ENCODE peak calls at places on chromosomes 13 and 19, in four cellular contexts. One of them, this sample, is unnamed.

GRCh38 chr19:48925240-48925843 is 8.2 kb upstream of the DHDH start:
- DNase-seq in GM12878: no peak
- DNase-seq in IMR-90: peak; percentile 91
- DNase-seq in K562: no peak
- DNase-seq in this sample: no peak

GRCh38 chr13:76815344-76815743 is 70.9 kb downstream of the KCTD12 start:
- DNase-seq in GM12878: no peak
- DNase-seq in K562: no peak
- DNase-seq in IMR-90: no peak
- DNase-seq in this sample: no peak

GRCh38 chr13:40786568-40786996 is 2.8 kb upstream of the SLC25A15 start:
- DNase-seq in IMR-90: peak; percentile 61
- DNase-seq in K562: no peak
- DNase-seq in GM12878: no peak
- DNase-seq in this sample: peak; percentile 9

GRCh38 chr13:85616275-85616674 is 182.9 kb downstream of the SLITRK6 start:
- DNase-seq in K562: no peak
- DNase-seq in IMR-90: peak; percentile 57
- DNase-seq in GM12878: no peak
- DNase-seq in this sample: no peak

GRCh38 chr19:46759817-46760333 is 13.6 kb upstream of the STRN4 start:
- DNase-seq in GM12878: no peak
- DNase-seq in K562: no peak
- DNase-seq in IMR-90: peak; percentile 97
- DNase-seq in this sample: no peak

GRCh38 chr13:23963947-23964346 is 66.6 kb upstream of the C1QTNF9B start:
- DNase-seq in K562: no peak
- DNase-seq in IMR-90: peak; percentile 57
- DNase-seq in GM12878: no peak
- DNase-seq in this sample: no peak

GRCh38 chr19:51686171-51686570 is 7.0 kb upstream of the SPACA6 start:
- DNase-seq in K562: no peak
- DNase-seq in IMR-90: no peak
- DNase-seq in GM12878: no peak
- DNase-seq in this sample: no peak

GRCh38 chr13:45257638-45258338 is 56.9 kb upstream of the KCTD4 start:
- DNase-seq in GM12878: no peak
- DNase-seq in K562: no peak
- DNase-seq in IMR-90: peak; percentile 54
- DNase-seq in this sample: no peak

GRCh38 chr13:96229356-96229755 is 139.4 kb downstream of the HS6ST3 start:
- DNase-seq in IMR-90: no peak
- DNase-seq in K562: peak; percentile 21
- DNase-seq in GM12878: no peak
- DNase-seq in this sample: peak; percentile 38

GRCh38 chr19:39296055-39296645 is at the start of gene IFNL1:
- DNase-seq in IMR-90: no peak
- DNase-seq in K562: no peak
- DNase-seq in GM12878: no peak
- DNase-seq in this sample: no peak

GRCh38 chr13:79405501-79405830 is 589 bp downstream of the RBM26 start:
- DNase-seq in IMR-90: no peak
- DNase-seq in K562: no peak
- DNase-seq in GM12878: no peak
- DNase-seq in this sample: peak; percentile 49

GRCh38 chr13:82062772-82063171 is 1721.8 kb upstream of the SPRY2 start:
- DNase-seq in K562: no peak
- DNase-seq in GM12878: no peak
- DNase-seq in IMR-90: no peak
- DNase-seq in this sample: no peak

GRCh38 chr13:53473397-53473796 is 444.8 kb downstream of the OLFM4 start:
- DNase-seq in IMR-90: no peak
- DNase-seq in K562: no peak
- DNase-seq in GM12878: no peak
- DNase-seq in this sample: no peak

GRCh38 chr13:75384881-75385707 is 96.9 kb downstream of the TBC1D4 start:
- DNase-seq in IMR-90: no peak
- DNase-seq in GM12878: no peak
- DNase-seq in K562: no peak
- DNase-seq in this sample: no peak

GRCh38 chr19:17796013-17796837 is 1.3 kb downstream of the B3GNT3 start:
- DNase-seq in IMR-90: no peak
- DNase-seq in K562: no peak
- DNase-seq in GM12878: no peak
- DNase-seq in this sample: no peak

GRCh38 chr19:13974073-13974472 is 21.8 kb downstream of the DCAF15 start:
- DNase-seq in GM12878: no peak
- DNase-seq in IMR-90: no peak
- DNase-seq in K562: peak; percentile 82
- DNase-seq in this sample: no peak

GRCh38 chr13:30751183-30751933 is 16.0 kb downstream of the ALOX5AP start:
- DNase-seq in IMR-90: no peak
- DNase-seq in GM12878: no peak
- DNase-seq in K562: no peak
- DNase-seq in this sample: no peak

GRCh38 chr13:113642563-113642962 is 15.4 kb downstream of the ATP4B start:
- DNase-seq in IMR-90: no peak
- DNase-seq in GM12878: no peak
- DNase-seq in K562: no peak
- DNase-seq in this sample: no peak

GRCh38 chr19:6084821-6085220 is 25.5 kb downstream of the RFX2 start:
- DNase-seq in IMR-90: no peak
- DNase-seq in K562: no peak
- DNase-seq in GM12878: no peak
- DNase-seq in this sample: no peak

GRCh38 chr13:109271555-109271954 is 514.8 kb downstream of the IRS2 start:
- DNase-seq in IMR-90: no peak
- DNase-seq in K562: no peak
- DNase-seq in GM12878: no peak
- DNase-seq in this sample: no peak

GRCh38 chr19:55146078-55146647 is 2.8 kb downstream of the TNNT1 start:
- DNase-seq in IMR-90: no peak
- DNase-seq in GM12878: no peak
- DNase-seq in K562: peak; percentile 88
- DNase-seq in this sample: no peak

GRCh38 chr13:24005711-24006281 is 108.5 kb upstream of the C1QTNF9B start:
- DNase-seq in GM12878: peak; percentile 19
- DNase-seq in IMR-90: no peak
- DNase-seq in K562: no peak
- DNase-seq in this sample: no peak

GRCh38 chr13:57633141-57633949 is 1.8 kb downstream of the PCDH17 start:
- DNase-seq in K562: no peak
- DNase-seq in IMR-90: no peak
- DNase-seq in GM12878: no peak
- DNase-seq in this sample: peak; percentile 51

GRCh38 chr13:34459856-34460255 is 482.2 kb upstream of the NBEA start:
- DNase-seq in GM12878: no peak
- DNase-seq in IMR-90: no peak
- DNase-seq in K562: no peak
- DNase-seq in this sample: peak; percentile 41

GRCh38 chr19:7916137-7916907 is 1.7 kb downstream of the TGFBR3L start:
- DNase-seq in IMR-90: no peak
- DNase-seq in K562: no peak
- DNase-seq in GM12878: no peak
- DNase-seq in this sample: no peak

GRCh38 chr19:54738715-54739114 is 402 bp downstream of the KIR2DL3 start:
- DNase-seq in K562: no peak
- DNase-seq in IMR-90: no peak
- DNase-seq in GM12878: no peak
- DNase-seq in this sample: no peak

DNA sequence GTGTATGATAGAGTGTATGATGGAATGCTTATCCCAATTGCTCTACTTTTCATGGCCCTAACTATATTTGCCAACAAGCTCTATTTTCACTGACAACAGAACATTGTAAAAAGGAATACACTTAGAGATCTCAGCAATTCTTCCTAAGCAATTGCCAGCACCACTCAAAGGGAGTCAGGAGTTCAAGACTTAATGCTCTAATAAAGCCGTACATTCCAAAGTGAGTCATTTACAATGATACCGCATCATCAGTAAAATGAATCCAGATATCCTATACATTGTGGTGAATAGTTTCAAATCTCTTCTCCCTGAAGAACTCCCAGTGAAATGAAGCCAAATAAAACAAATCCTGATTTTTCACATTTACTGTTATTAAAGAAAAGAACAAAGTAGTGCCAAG is 2898.6 kb upstream of the PCDH20 start:
- DNase-seq in GM12878: no peak
- DNase-seq in K562: no peak
- DNase-seq in IMR-90: peak; percentile 61
- DNase-seq in this sample: no peak
- H3K4me2 ChIP-seq in GM12878: no peak overlapping the region
- H3K4me2 ChIP-seq in K562: no peak overlapping the region
- H3K4me2 ChIP-seq in IMR-90: no peak overlapping the region
- H3K4me2 ChIP-seq in this sample: no peak overlapping the region

DNA sequence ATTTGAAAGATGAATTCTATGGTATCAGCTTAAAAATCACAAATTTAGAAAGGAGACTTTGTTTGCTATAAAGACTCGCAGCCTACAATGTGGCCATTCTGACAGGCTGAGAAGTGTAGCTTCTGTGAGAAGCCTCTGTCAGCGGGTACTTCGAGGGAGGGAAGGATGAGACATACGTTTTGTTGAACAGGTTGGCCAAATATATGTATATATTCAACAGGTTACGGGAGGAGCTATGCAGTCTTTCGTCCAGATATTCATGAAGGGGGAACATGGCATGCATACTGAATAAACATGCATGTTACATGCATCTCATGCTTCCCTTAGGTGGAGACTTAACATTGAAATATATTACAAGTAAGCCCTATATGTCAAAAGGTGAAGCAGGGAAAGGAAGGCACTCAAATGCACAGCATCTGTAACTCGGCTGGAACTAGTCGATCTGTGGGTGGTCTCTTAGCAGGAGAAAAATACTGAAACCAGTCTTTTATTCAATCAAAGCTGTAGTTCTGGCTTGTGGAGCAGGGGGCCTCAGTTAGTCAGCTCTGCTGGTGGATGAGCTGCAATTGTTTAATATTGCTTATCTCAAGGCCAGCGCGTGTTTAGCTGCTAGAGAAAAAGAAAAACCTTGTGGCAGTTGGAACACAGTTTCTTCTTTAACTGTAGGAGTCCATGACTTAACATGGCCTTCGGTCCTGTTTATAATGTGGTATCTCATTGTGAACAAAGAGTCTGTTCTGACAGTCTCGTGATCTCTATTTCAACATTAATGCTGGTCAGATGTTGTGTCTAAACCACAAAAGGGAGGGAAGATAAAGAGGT is 94.3 kb downstream of the FAM216B start:
- DNase-seq in IMR-90: peak; percentile 54
- DNase-seq in GM12878: no peak
- DNase-seq in K562: no peak
- DNase-seq in this sample: peak; percentile 31
- TF ChIP-seq FOS in IMR-90: no peak
- TF ChIP-seq FOS in GM12878: no peak
- TF ChIP-seq FOS in K562: no peak
- TF ChIP-seq FOS in this sample: no peak

GRCh38 chr19:1873524-1874473 is 10.4 kb upstream of the KLF16 start:
- DNase-seq in IMR-90: no peak
- DNase-seq in K562: peak; percentile 57
- DNase-seq in GM12878: no peak
- DNase-seq in this sample: peak; percentile 50
- H3K4me3 ChIP-seq in IMR-90: no peak overlapping the region
- H3K4me3 ChIP-seq in K562: peak overlapping the region; percentile 100
- H3K4me3 ChIP-seq in GM12878: peak overlapping the region; percentile 89
- H3K4me3 ChIP-seq in this sample: no peak overlapping the region

DNA sequence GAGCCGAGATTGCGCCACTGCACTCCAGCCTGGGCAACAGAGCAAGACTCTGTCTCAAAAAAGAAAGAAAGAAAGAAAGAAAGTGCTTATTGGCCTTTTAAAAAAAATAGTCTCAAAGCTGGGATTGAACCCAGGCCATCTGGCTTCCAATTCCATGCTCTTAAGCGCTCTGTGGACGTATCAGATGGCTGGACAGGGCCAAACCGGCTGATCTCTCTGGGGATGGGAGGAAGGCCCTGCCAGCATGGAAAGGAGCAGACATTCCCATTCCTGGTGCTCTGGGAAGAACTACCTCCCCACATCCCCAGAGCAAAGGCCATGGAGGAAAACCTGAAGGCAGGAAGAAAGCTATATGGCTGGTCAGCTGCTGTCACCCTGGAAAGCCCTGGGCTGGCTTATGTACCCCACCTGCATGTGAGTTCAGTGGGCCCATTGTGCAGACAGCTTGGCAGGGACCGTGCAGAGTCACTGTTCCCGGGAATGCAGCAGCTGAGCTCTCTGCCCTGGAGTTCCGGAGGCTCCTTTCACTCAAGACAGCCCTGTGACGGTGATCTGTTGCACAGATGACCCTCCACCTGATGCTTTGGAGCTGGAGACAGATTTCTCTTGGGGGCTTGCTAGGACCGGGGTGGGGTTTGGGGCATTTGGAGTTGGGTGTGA is 84.3 kb downstream of the SIPA1L3 start:
- DNase-seq in IMR-90: no peak
- DNase-seq in GM12878: no peak
- DNase-seq in K562: no peak
- DNase-seq in this sample: no peak
- H3K4me2 ChIP-seq in IMR-90: no peak overlapping the region
- H3K4me2 ChIP-seq in GM12878: no peak overlapping the region
- H3K4me2 ChIP-seq in K562: no peak overlapping the region
- H3K4me2 ChIP-seq in this sample: no peak overlapping the region

This sample was measured in endothelial cell of umbilical vein.